ENCODE peak calls at places on chromosomes 7 and 10, in eight cellular contexts. S, E, R, Q, A, D, V and W are unnamed samples.

GRCh38 chr7:127504715-127505114 is 80.7 kb downstream of the GCC1 start:
- DNase-seq in S (no peak), E (no peak), R (no peak), Q (peak), A (no peak), D (peak), V (peak), W (peak)

GRCh38 chr10:103100620-103101019 is 92.5 kb downstream of the NT5C2 start:
- DNase-seq in S (no peak), E (no peak), R (no peak), Q (no peak), A (no peak), D (no peak), V (no peak), W (no peak)

GRCh38 chr7:26497801-26498596 is 206.3 kb downstream of the SNX10 start:
- DNase-seq in S (no peak), E (no peak), R (no peak), Q (no peak), A (no peak), D (no peak), V (no peak), W (no peak)

GRCh38 chr10:77253037-77253436 is 384.6 kb downstream of the KCNMA1 start:
- DNase-seq in S (no peak), E (no peak), R (no peak), Q (no peak), A (no peak), D (no peak), V (no peak), W (no peak)

GRCh38 chr10:6089334-6090219 is 743 bp downstream of the RBM17 start:
- DNase-seq in S (no peak), E (no peak), R (no peak), Q (no peak), A (no peak), D (peak), V (no peak), W (peak)

GRCh38 chr10:275680-276079 is 140.4 kb downstream of the ZMYND11 start:
- DNase-seq in S (no peak), E (no peak), R (no peak), Q (no peak), A (no peak), D (no peak), V (no peak), W (no peak)

GRCh38 chr10:116082211-116082610 is 190.8 kb downstream of the GFRA1 start:
- DNase-seq in S (no peak), E (no peak), R (no peak), Q (no peak), A (no peak), D (peak), V (no peak), W (no peak)

GRCh38 chr7:64544010-64544409 is 18.9 kb downstream of the ZNF680 start:
- DNase-seq in S (no peak), E (no peak), R (no peak), Q (no peak), A (no peak), D (no peak), V (no peak), W (no peak)

GRCh38 chr7:92813390-92814024 is 22.9 kb downstream of the CDK6 start:
- DNase-seq in S (no peak), E (no peak), R (no peak), Q (no peak), A (no peak), D (no peak), V (peak), W (no peak)

GRCh38 chr10:121080324-121080807 is 229.2 kb downstream of the WDR11 start:
- DNase-seq in S (no peak), E (no peak), R (no peak), Q (peak), A (no peak), D (no peak), V (peak), W (no peak)

GRCh38 chr10:14099885-14100284 is 230.8 kb downstream of the FRMD4A start:
- DNase-seq in S (no peak), E (no peak), R (no peak), Q (no peak), A (no peak), D (no peak), V (no peak), W (no peak)

GRCh38 chr10:119526149-119526548 is 16.4 kb downstream of the RGS10 start:
- DNase-seq in S (no peak), E (no peak), R (no peak), Q (no peak), A (no peak), D (no peak), V (no peak), W (no peak)

GRCh38 chr7:8070451-8071180 is 102.0 kb downstream of the GLCCI1 start:
- DNase-seq in S (no peak), E (no peak), R (no peak), Q (no peak), A (no peak), D (no peak), V (no peak), W (no peak)

GRCh38 chr10:113993489-113993932 is 50.2 kb upstream of the ADRB1 start:
- DNase-seq in S (no peak), E (no peak), R (no peak), Q (no peak), A (no peak), D (no peak), V (peak), W (no peak)

GRCh38 chr7:84187813-84188212 is 6.8 kb downstream of the SEMA3A start:
- DNase-seq in S (no peak), E (no peak), R (no peak), Q (no peak), A (no peak), D (peak), V (peak), W (no peak)

GRCh38 chr7:142384508-142384922 is 126.7 kb upstream of the PRSS58 start:
- DNase-seq in S (no peak), E (no peak), R (no peak), Q (no peak), A (no peak), D (peak), V (peak), W (no peak)